ENCODE peak calls at places on chromosomes 2 and 18, in four cellular contexts. F is NT2/D1, W is H1, P is GM12878. Z is an unnamed sample.

GRCh38 chr18:10329116-10329515 is 125.3 kb upstream of the APCDD1 start:
- DNase-seq in F (no peak), W (no peak), P (no peak), Z (no peak)

GRCh38 chr2:239601880-239602279 is 201.1 kb upstream of the HDAC4 start:
- DNase-seq in F (no peak), W (no peak), P (no peak), Z (no peak)

GRCh38 chr18:9814431-9814830 is 71.3 kb upstream of the TXNDC2 start:
- DNase-seq in F (no peak), W (no peak), P (no peak), Z (no peak)

GRCh38 chr18:56984731-56985130 is 162.2 kb upstream of the BOD1L2 start:
- DNase-seq in F (no peak), W (no peak), P (no peak), Z (no peak)

GRCh38 chr2:201464547-201464946 is 13.0 kb downstream of the STRADB start:
- DNase-seq in F (no peak), W (no peak), P (no peak), Z (no peak)

GRCh38 chr2:65456886-65457285 is 24.5 kb upstream of the SPRED2 start:
- DNase-seq in F (no peak), W (no peak), P (no peak), Z (no peak)

GRCh38 chr2:101692037-101692436 is 5.5 kb upstream of the MAP4K4 start:
- DNase-seq in F (no peak), W (no peak), P (no peak), Z (no peak)

GRCh38 chr2:15784886-15785801 is 155.2 kb upstream of the MYCN start:
- DNase-seq in F (no peak), W (no peak), P (no peak), Z (no peak)

GRCh38 chr18:45932708-45933107 is 34.4 kb downstream of the EPG5 start:
- DNase-seq in F (no peak), W (no peak), P (no peak), Z (no peak)

GRCh38 chr2:23703583-23704385 is 223.1 kb downstream of the ATAD2B start:
- DNase-seq in F (no peak), W (no peak), P (no peak), Z (no peak)

GRCh38 chr2:185583058-185583816 is 155.4 kb upstream of the FSIP2 start:
- DNase-seq in F (peak), W (peak), P (no peak), Z (no peak)

GRCh38 chr2:22787745-22788144 is 597.2 kb upstream of the KLHL29 start:
- DNase-seq in F (no peak), W (no peak), P (no peak), Z (no peak)

GRCh38 chr18:64271975-64272659 is 123.2 kb upstream of the LINC00305 start:
- DNase-seq in F (no peak), W (no peak), P (no peak), Z (no peak)

GRCh38 chr18:32425466-32425865 is 45.2 kb downstream of the GAREM1 start:
- DNase-seq in F (no peak), W (no peak), P (no peak), Z (no peak)

GRCh38 chr18:32629292-32629691 is 143.5 kb downstream of the KLHL14 start:
- DNase-seq in F (no peak), W (no peak), P (no peak), Z (no peak)

GRCh38 chr2:109500910-109501309 is 112.9 kb downstream of the SEPTIN10 start:
- DNase-seq in F (no peak), W (no peak), P (no peak), Z (no peak)

GRCh38 chr2:71747573-71747972 is 294.2 kb downstream of the DYSF start:
- DNase-seq in F (no peak), W (no peak), P (no peak), Z (no peak)

GRCh38 chr2:175964195-175964594 is 37.9 kb downstream of the LNPK start:
- DNase-seq in F (no peak), W (no peak), P (no peak), Z (no peak)

GRCh38 chr2:28356095-28356911 is 36.4 kb upstream of the FOSL2 start:
- DNase-seq in F (no peak), W (no peak), P (no peak), Z (no peak)

GRCh38 chr2:240595381-240596079 is 9.0 kb downstream of the CAPN10 start:
- DNase-seq in F (no peak), W (peak), P (no peak), Z (peak)

GRCh38 chr2:196601430-196602306 is 37.8 kb upstream of the CCDC150 start:
- DNase-seq in F (no peak), W (no peak), P (no peak), Z (peak)

GRCh38 chr2:46329803-46330775 is 32.9 kb downstream of the EPAS1 start:
- DNase-seq in F (no peak), W (no peak), P (no peak), Z (no peak)

GRCh38 chr2:11212645-11213044 is 57.4 kb downstream of the SLC66A3 start:
- DNase-seq in F (no peak), W (no peak), P (no peak), Z (no peak)

GRCh38 chr2:234991793-234992192 is 40.0 kb downstream of the SH3BP4 start:
- DNase-seq in F (no peak), W (no peak), P (no peak), Z (no peak)

GRCh38 chr2:30276455-30276911 is 45.1 kb downstream of the LBH start:
- DNase-seq in F (no peak), W (no peak), P (no peak), Z (no peak)

GRCh38 chr2:142872900-142873724 is 4.4 kb upstream of the KYNU start:
- DNase-seq in F (no peak), W (no peak), P (no peak), Z (no peak)

GRCh38 chr2:142874293-142874814 is 3.1 kb upstream of the KYNU start:
- DNase-seq in F (no peak), W (no peak), P (no peak), Z (no peak)

GRCh38 chr2:142875642-142876041 is 1.8 kb upstream of the KYNU start:
- DNase-seq in F (no peak), W (no peak), P (no peak), Z (no peak)

GRCh38 chr2:142875010-142875409 is 2.5 kb upstream of the KYNU start:
- DNase-seq in F (no peak), W (no peak), P (no peak), Z (no peak)

DNA sequence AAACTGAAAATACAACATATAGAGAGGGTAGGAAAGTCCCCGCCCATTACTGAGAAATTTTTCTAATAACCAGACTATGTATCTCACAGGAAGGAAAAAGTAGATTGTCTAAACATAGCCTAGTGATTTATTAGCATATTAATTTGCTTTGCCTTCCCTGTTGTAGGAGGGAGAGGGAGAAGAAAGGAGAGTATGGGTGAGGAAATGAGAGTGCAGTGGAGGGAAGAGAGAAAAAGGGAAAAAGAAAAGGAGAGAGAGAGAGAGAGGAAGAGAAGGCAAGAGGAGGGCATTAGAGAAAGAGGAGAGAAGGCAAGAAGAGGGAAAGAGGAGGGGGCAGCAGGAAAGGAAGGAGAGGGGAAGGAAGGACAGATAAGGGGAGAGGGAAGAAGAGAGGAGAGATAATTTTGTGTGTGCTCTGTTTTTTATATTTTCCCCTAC is 3.6 kb upstream of the KYNU start:
- DNase-seq in F (no peak), W (no peak), P (no peak), Z (no peak)
- TF ChIP-seq SUZ12 in F (no peak), W (no peak), P (no peak), Z (no peak)

GRCh38 chr2:205704101-205704741 is 21.9 kb downstream of the NRP2 start:
- DNase-seq in F (no peak), W (no peak), P (no peak), Z (no peak)

GRCh38 chr2:205703471-205703870 is 21.2 kb downstream of the NRP2 start:
- DNase-seq in F (no peak), W (no peak), P (no peak), Z (no peak)

GRCh38 chr2:205701509-205701908 is 19.2 kb downstream of the NRP2 start:
- DNase-seq in F (no peak), W (no peak), P (no peak), Z (no peak)

GRCh38 chr2:205700331-205701132 is 18.2 kb downstream of the NRP2 start:
- DNase-seq in F (no peak), W (no peak), P (no peak), Z (no peak)

GRCh38 chr2:205702576-205702975 is 20.3 kb downstream of the NRP2 start:
- DNase-seq in F (no peak), W (no peak), P (no peak), Z (no peak)
- TF ChIP-seq SUZ12 in F (no peak), W (no peak), P (no peak), Z (no peak)

GRCh38 chr2:159715451-159715850 is 3.1 kb downstream of the MARCHF7 start:
- DNase-seq in F (no peak), W (no peak), P (no peak), Z (no peak)

GRCh38 chr2:159712194-159712928 is at the start of gene MARCHF7:
- DNase-seq in F (peak), W (peak), P (peak), Z (peak)

GRCh38 chr2:159714586-159714930 is 2.3 kb downstream of the MARCHF7 start:
- DNase-seq in F (no peak), W (no peak), P (no peak), Z (no peak)

GRCh38 chr2:159712929-159713575 is 746 bp downstream of the MARCHF7 start:
- DNase-seq in F (no peak), W (no peak), P (no peak), Z (no peak)

DNA sequence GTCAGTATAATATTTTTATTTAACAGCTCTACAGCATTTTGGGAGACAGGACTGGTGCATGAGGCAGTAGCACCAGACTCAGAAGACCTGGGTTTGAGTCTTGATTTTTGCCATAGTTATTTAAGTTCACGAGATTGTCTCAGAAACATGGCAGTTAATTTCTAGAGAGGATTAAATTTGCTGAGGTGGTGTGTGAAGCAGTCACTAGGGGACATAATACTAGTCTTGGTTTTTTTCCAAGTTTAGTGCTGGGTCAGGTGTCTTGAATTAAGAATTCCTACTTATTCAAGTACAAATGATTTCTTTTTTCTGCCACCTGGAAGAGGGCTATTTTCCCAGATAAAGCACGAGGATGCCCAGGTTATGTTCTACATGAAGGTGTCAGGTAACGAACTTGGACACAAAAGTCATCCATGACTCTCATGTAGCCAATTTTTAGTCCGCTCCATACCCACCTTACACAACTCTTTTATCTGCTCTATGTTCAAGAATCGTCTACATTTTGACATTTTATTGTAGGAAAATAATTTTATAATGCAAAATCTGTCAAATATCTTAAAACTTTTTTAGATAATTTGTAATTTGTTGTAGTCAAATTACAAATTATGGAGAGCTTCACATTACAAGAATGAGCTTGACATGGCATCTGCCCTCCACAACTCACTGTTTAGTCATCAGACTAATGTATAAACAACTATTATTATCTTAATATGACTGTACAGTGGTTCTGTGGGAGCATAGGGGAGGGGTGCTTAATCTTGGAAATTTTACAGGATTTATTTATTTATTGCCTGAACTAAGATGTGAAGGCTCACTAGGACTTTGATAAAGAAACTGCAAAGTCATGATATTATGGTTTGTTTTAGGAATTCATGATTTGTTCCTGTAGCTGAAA is 1.6 kb downstream of the MARCHF7 start:
- DNase-seq in F (no peak), W (no peak), P (no peak), Z (no peak)
- TF ChIP-seq SUZ12 in F (no peak), W (no peak), P (no peak), Z (no peak)

DNA sequence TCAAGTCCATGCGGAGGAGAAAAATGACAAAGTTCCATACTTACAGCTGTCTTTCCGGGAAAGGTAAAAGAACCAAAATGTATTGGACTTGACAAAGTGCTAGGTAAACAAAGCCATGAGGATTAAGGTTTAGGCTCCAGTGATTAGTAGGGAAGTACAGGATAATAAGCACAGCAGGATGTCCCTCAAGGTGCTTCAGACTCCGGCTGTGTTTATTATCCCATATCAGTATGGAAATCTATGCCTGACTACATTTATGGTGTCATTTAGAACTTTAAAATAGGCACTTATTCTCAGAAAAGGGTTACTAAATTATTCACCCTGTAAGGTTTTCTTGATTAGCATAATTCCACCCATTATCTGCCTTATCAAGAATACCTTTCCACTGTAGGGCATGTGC is 136.3 kb upstream of the CCDC68 start:
- DNase-seq in F (no peak), W (no peak), P (no peak), Z (no peak)
- TF ChIP-seq SUZ12 in F (no peak), W (no peak), P (no peak), Z (no peak)

DNA sequence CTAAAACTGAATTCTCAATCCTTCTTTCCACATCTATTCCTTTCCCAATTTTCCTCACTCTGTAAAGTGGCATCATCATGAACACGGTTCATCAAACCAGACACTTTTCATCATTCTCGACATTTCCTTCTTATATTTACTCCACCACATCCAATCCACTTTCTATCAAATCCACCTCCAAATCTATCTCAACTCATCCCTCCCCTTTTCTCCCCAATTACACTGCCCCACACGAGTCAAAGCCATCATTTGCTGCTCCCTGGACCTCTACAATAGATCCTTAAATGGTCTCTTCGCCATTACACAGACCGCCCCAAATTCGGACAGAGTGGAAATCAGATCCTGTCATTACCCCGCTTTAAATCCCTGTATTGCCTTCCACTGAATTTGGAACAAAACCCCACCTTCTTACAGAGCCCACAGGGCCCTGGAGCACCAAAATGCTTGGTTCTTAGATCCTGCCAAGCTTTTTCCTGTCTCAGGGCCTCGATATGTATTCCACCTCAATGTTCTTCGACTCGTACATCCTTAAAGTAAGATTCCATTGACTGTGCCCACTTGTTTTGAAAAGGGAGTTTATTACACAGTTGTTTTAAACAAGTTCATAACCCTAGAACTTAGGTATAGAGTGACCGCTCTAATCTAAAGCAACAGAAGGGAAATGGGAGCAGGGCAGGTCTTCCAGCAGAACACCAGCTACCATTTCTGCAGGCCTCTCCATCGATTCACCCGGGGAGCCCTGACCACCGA is 837 bp downstream of the ACAA2 start:
- DNase-seq in F (no peak), W (no peak), P (no peak), Z (peak)
- TF ChIP-seq SUZ12 in F (no peak), W (no peak), P (no peak), Z (no peak)

GRCh38 chr2:42879913-42880737 is 87.7 kb upstream of the HAAO start:
- DNase-seq in F (no peak), W (no peak), P (no peak), Z (no peak)

GRCh38 chr2:42879116-42879705 is 86.8 kb upstream of the HAAO start:
- DNase-seq in F (no peak), W (no peak), P (no peak), Z (no peak)

GRCh38 chr2:42882756-42883155 is 90.4 kb upstream of the HAAO start:
- DNase-seq in F (no peak), W (no peak), P (no peak), Z (no peak)

GRCh38 chr2:42881732-42882131 is 89.3 kb upstream of the HAAO start:
- DNase-seq in F (no peak), W (no peak), P (no peak), Z (no peak)

GRCh38 chr2:42880738-42881525 is 88.5 kb upstream of the HAAO start:
- DNase-seq in F (no peak), W (no peak), P (no peak), Z (no peak)
- TF ChIP-seq SUZ12 in F (no peak), W (no peak), P (no peak), Z (no peak)

GRCh38 chr2:17578466-17578928 is 38.0 kb downstream of the VSNL1 start:
- DNase-seq in F (no peak), W (no peak), P (peak), Z (no peak)
- TF ChIP-seq SUZ12 in F (no peak), W (no peak), P (no peak), Z (no peak)

Z was measured in HEK293T.